ENCODE peak calls at places on chromosomes 6 and 20, in ten cellular contexts. P is dorsolateral prefrontal cortex, T is PC-9, R is neural crest cell, M is HFFc6, J is stomach, K is HepG2, O is MM.1S, C is BE2C, Q is nephron progenitor cell. B is an unnamed sample.
A peak's percentile ranks its signal among the peaks of the same experiment; 100 is the strongest.

GRCh38 chr6:34234667-34235604 is 1.7 kb upstream of the HMGA1 start:
- DNase-seq in P (no peak), T (peak; percentile 74), R (peak; percentile 68), M (no peak), J (no peak), K (no peak), O (no peak), C (no peak), Q (peak; percentile 83), B (peak; percentile 60)

GRCh38 chr6:8506123-8506522 is 70.8 kb upstream of the SLC35B3 start:
- DNase-seq in P (no peak), T (no peak), R (no peak), M (no peak), J (no peak), K (no peak), O (no peak), C (no peak), Q (peak; percentile 24), B (no peak)

GRCh38 chr6:28607990-28608389 is 82.3 kb downstream of the GPX5 start:
- DNase-seq in P (no peak), T (no peak), R (no peak), M (no peak), J (no peak), K (no peak), O (no peak), C (no peak), Q (no peak), B (no peak)

GRCh38 chr6:56683882-56684281 is 41.2 kb upstream of the DST start:
- DNase-seq in P (no peak), T (peak; percentile 14), R (no peak), M (peak; percentile 94), J (no peak), K (peak; percentile 98), O (no peak), C (no peak), Q (no peak), B (no peak)

GRCh38 chr6:69980624-69981023 is 114.3 kb downstream of the COL19A1 start:
- DNase-seq in P (no peak), T (no peak), R (no peak), M (no peak), J (no peak), K (no peak), O (no peak), C (no peak), Q (no peak), B (no peak)

GRCh38 chr20:25277941-25278521 is 30.1 kb downstream of the PYGB start:
- DNase-seq in P (no peak), T (no peak), R (no peak), M (no peak), J (peak; percentile 23), K (no peak), O (no peak), C (peak; percentile 4), Q (no peak), B (no peak)

GRCh38 chr6:20707166-20707485 is 172.9 kb downstream of the CDKAL1 start:
- DNase-seq in P (no peak), T (no peak), R (no peak), M (no peak), J (no peak), K (peak; percentile 52), O (no peak), C (peak; percentile 53), Q (no peak), B (no peak)

GRCh38 chr20:46260936-46261454 is 47.3 kb downstream of the CDH22 start:
- DNase-seq in P (no peak), T (no peak), R (no peak), M (no peak), J (no peak), K (no peak), O (no peak), C (no peak), Q (no peak), B (no peak)

GRCh38 chr20:16556299-16556698 is 16.9 kb downstream of the KIF16B start:
- DNase-seq in P (no peak), T (no peak), R (no peak), M (no peak), J (no peak), K (no peak), O (no peak), C (no peak), Q (no peak), B (no peak)

GRCh38 chr20:37347347-37347823 is 1.4 kb downstream of the SRC start:
- DNase-seq in P (no peak), T (no peak), R (no peak), M (no peak), J (no peak), K (no peak), O (no peak), C (no peak), Q (no peak), B (no peak)

GRCh38 chr6:14458669-14459266 is 341.2 kb downstream of the CD83 start:
- DNase-seq in P (no peak), T (no peak), R (no peak), M (peak; percentile 77), J (peak; percentile 39), K (no peak), O (no peak), C (no peak), Q (no peak), B (no peak)

GRCh38 chr6:79438015-79438414 is 99.2 kb downstream of the LCA5 start:
- DNase-seq in P (no peak), T (no peak), R (no peak), M (no peak), J (no peak), K (no peak), O (no peak), C (no peak), Q (no peak), B (no peak)

GRCh38 chr6:144334150-144334708 is 49.1 kb downstream of the UTRN start:
- DNase-seq in P (no peak), T (no peak), R (no peak), M (no peak), J (no peak), K (no peak), O (peak; percentile 80), C (no peak), Q (no peak), B (peak; percentile 92)

DNA sequence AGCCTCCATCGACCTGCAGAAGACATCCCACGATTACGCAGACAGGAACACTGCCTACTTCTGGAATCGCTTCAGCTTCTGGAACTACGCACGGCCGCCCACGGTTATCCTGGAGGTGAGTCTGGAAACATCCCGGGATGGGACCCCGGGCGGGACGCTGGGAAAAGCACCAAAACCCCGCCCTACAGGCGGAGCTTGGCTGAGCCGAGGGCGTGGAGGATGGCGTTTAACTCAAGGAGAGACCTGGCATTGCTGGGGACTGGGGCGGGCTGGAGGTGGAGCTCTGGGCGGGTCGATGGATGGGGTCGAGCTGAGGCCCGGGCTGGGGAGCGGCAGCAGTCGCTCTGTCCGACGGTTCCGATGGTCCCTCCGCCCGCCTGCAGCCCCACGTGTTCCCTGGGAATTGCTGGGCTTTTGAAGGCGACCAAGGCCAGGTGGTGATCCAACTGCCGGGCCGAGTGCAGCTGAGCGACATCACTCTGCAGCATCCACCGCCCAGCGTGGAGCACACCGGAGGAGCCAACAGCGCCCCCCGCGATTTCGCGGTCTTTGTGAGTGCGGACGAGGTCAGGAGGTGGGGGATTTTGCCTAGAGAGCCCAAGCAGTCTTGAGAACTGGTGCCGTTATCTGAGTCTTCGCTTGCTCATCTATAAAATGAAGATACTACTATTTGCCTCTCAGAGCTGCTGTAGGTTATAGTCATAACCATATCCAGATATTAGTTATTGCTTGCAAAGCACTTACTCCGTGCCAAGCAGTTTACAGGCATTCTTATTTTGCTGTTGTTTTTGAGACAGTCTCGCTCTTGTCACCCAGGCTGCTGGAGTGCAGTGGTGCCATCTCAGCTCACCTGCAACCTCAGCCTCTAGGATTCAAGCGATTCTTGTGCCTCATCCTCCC is 3.8 kb downstream of the SPAG4 start:
- DNase-seq in P (peak; percentile 41), T (peak; percentile 92), R (peak; percentile 75), M (peak; percentile 74), J (peak; percentile 82), K (peak; percentile 94), O (peak; percentile 89), C (peak; percentile 91), Q (peak; percentile 87), B (peak; percentile 92)
- TF ChIP-seq CTCF in P (peak; percentile 47), T (peak; percentile 65), R (peak; percentile 61), M (peak; percentile 72), J (no peak), K (peak; percentile 93), O (peak; percentile 84), C (peak; percentile 71), Q (peak; percentile 51), B (peak; percentile 45)

GRCh38 chr20:56843817-56844216 is 214.7 kb downstream of the TFAP2C start:
- DNase-seq in P (no peak), T (no peak), R (no peak), M (no peak), J (no peak), K (no peak), O (no peak), C (no peak), Q (no peak), B (no peak)
- TF ChIP-seq CTCF in P (no peak), T (peak; percentile 53), R (peak; percentile 35), M (peak; percentile 44), J (no peak), K (no peak), O (no peak), C (no peak), Q (peak; percentile 27), B (no peak)

GRCh38 chr20:19975901-19976300 is 41.3 kb upstream of the NAA20 start:
- DNase-seq in P (no peak), T (no peak), R (no peak), M (no peak), J (peak; percentile 46), K (no peak), O (no peak), C (peak; percentile 39), Q (no peak), B (no peak)
- TF ChIP-seq CTCF in P (no peak), T (no peak), R (no peak), M (no peak), J (no peak), K (no peak), O (no peak), C (no peak), Q (no peak), B (no peak)

GRCh38 chr6:38307730-38308129 is 332.0 kb downstream of the BTBD9 start:
- DNase-seq in P (no peak), T (no peak), R (no peak), M (no peak), J (no peak), K (no peak), O (no peak), C (no peak), Q (no peak), B (no peak)
- TF ChIP-seq CTCF in P (no peak), T (no peak), R (no peak), M (no peak), J (no peak), K (no peak), O (no peak), C (no peak), Q (no peak), B (no peak)